ENCODE peak calls at places on chromosomes 7 and 10, in six cellular contexts. Z, B, L, I, D and K are unnamed samples.

GRCh38 chr7:105911961-105912575 is 35.7 kb upstream of the ATXN7L1 start:
- DNase-seq in Z (peak; percentile 22), B (no peak), L (no peak), I (no peak), D (no peak), K (no peak)

GRCh38 chr10:30862486-30862885 is 169.2 kb downstream of the ZNF438 start:
- DNase-seq in Z (peak; percentile 85), B (no peak), L (no peak), I (no peak), D (no peak), K (no peak)

GRCh38 chr7:47887016-47887640 is 61.1 kb downstream of the PKD1L1 start:
- DNase-seq in Z (peak; percentile 7), B (peak; percentile 18), L (no peak), I (no peak), D (no peak), K (no peak)

GRCh38 chr7:74051629-74052410 is 23.8 kb downstream of the ELN start:
- DNase-seq in Z (no peak), B (peak; percentile 46), L (no peak), I (peak; percentile 69), D (no peak), K (peak; percentile 64)

GRCh38 chr7:38232475-38233366 is 40.7 kb downstream of the TARP start:
- DNase-seq in Z (no peak), B (peak; percentile 75), L (peak; percentile 60), I (no peak), D (no peak), K (peak; percentile 40)

GRCh38 chr10:71948496-71949067 is 15.6 kb upstream of the CHST3 start:
- DNase-seq in Z (no peak), B (no peak), L (no peak), I (no peak), D (no peak), K (no peak)

GRCh38 chr10:85524001-85524400 is 842.6 kb downstream of the GRID1 start:
- DNase-seq in Z (no peak), B (peak; percentile 92), L (no peak), I (no peak), D (no peak), K (no peak)

GRCh38 chr7:31175672-31176071 is 123.6 kb downstream of the ADCYAP1R1 start:
- DNase-seq in Z (no peak), B (no peak), L (no peak), I (no peak), D (no peak), K (no peak)

GRCh38 chr7:151271699-151272355 is 23.3 kb upstream of the SMARCD3 start:
- DNase-seq in Z (peak; percentile 72), B (no peak), L (no peak), I (no peak), D (no peak), K (peak; percentile 44)

GRCh38 chr7:100563809-100564400 is 9.8 kb downstream of the SAP25 start:
- DNase-seq in Z (peak; percentile 67), B (peak; percentile 78), L (peak; percentile 64), I (peak; percentile 87), D (peak; percentile 68), K (peak; percentile 89)

GRCh38 chr10:43284341-43284910 is 17.6 kb upstream of the RASGEF1A start:
- DNase-seq in Z (no peak), B (peak; percentile 38), L (no peak), I (no peak), D (no peak), K (no peak)

GRCh38 chr7:78905449-78905848 is 548.0 kb downstream of the MAGI2 start:
- DNase-seq in Z (no peak), B (no peak), L (no peak), I (no peak), D (no peak), K (no peak)

GRCh38 chr7:133540096-133540860 is 287.4 kb downstream of the EXOC4 start:
- DNase-seq in Z (peak; percentile 17), B (peak; percentile 20), L (no peak), I (no peak), D (no peak), K (no peak)

GRCh38 chr7:36188923-36189322 is 35.9 kb downstream of the EEPD1 start:
- DNase-seq in Z (no peak), B (no peak), L (no peak), I (no peak), D (no peak), K (no peak)